ENCODE peak calls at places on chromosomes 3 and 15, in nine cellular contexts. P is CD8-positive, alpha-beta T cell; F is kidney; E is fibroblast of mammary gland; V is GM13976; Q is Peyer's patch; Y is WTC11; C is endothelial cell; X is glutamatergic neuron. J is an unnamed sample.

GRCh38 chr3:23161308-23161707 is 41.8 kb upstream of the UBE2E2 start:
- DNase-seq in C (no peak), X (no peak), P (no peak), E (peak; percentile 48), F (no peak), Y (no peak), V (no peak), Q (no peak), J (no peak)

GRCh38 chr15:72784233-72784876 is 797 bp upstream of the ADPGK start:
- DNase-seq in C (peak; percentile 64), E (peak; percentile 88), Y (no peak), Q (no peak), X (no peak), V (peak; percentile 62), P (peak; percentile 58), F (no peak), J (peak; percentile 88)

GRCh38 chr15:34837246-34838016 is 42.1 kb upstream of the ACTC1 start:
- DNase-seq in Y (no peak), E (peak; percentile 81), P (no peak), X (no peak), C (no peak), V (no peak), Q (no peak), F (peak; percentile 71), J (peak; percentile 84)

GRCh38 chr3:36258381-36258780 is 121.9 kb upstream of the STAC start:
- DNase-seq in Y (no peak), Q (no peak), P (no peak), X (no peak), E (no peak), V (no peak), F (no peak), C (no peak), J (no peak)

GRCh38 chr3:19046440-19046839 is 101.9 kb upstream of the KCNH8 start:
- DNase-seq in Q (no peak), F (no peak), C (no peak), E (peak; percentile 0), Y (no peak), V (no peak), X (no peak), P (no peak), J (peak; percentile 13)

GRCh38 chr3:123094492-123094891 is 27.7 kb downstream of the PDIA5 start:
- DNase-seq in V (no peak), X (no peak), Q (no peak), E (no peak), C (no peak), P (no peak), Y (no peak), F (no peak), J (no peak)

GRCh38 chr3:176933704-176934103 is 263.6 kb downstream of the TBL1XR1 start:
- DNase-seq in P (no peak), E (no peak), C (no peak), Y (no peak), X (no peak), Q (no peak), F (no peak), V (no peak), J (no peak)

GRCh38 chr3:23019596-23020300 is 183.4 kb upstream of the UBE2E2 start:
- DNase-seq in F (no peak), C (no peak), X (no peak), V (no peak), Y (no peak), P (no peak), Q (no peak), E (no peak), J (peak; percentile 40)

GRCh38 chr15:99135194-99135593 is 30.3 kb downstream of the SYNM start:
- DNase-seq in Q (no peak), E (no peak), C (no peak), X (no peak), Y (no peak), P (no peak), F (no peak), V (peak; percentile 50), J (no peak)

GRCh38 chr15:45121706-45122417 is 7.7 kb downstream of the DUOXA2 start:
- DNase-seq in P (no peak), C (no peak), V (no peak), E (peak; percentile 89), F (peak; percentile 39), Y (no peak), Q (no peak), X (no peak), J (peak; percentile 72)

GRCh38 chr15:35115155-35115725 is 30.1 kb upstream of the NANOGP8 start:
- DNase-seq in E (peak; percentile 26), F (no peak), X (peak; percentile 34), P (no peak), C (no peak), V (no peak), Q (no peak), Y (no peak), J (no peak)

GRCh38 chr15:41401904-41402267 is 410 bp downstream of the NDUFAF1 start:
- DNase-seq in X (no peak), P (no peak), Y (no peak), Q (no peak), F (no peak), V (no peak), E (peak; percentile 6), C (no peak), J (no peak)

GRCh38 chr3:179108091-179108490 is 36.5 kb upstream of the ZMAT3 start:
- DNase-seq in Y (no peak), V (no peak), F (no peak), E (peak; percentile 47), X (no peak), P (no peak), C (no peak), Q (no peak), J (no peak)

GRCh38 chr3:43213631-43214030 is 72.7 kb upstream of the SNRK start:
- DNase-seq in F (no peak), X (no peak), V (no peak), Y (no peak), C (no peak), Q (no peak), E (no peak), P (no peak), J (no peak)

GRCh38 chr3:196064006-196064405 is 17.9 kb downstream of the TFRC start:
- DNase-seq in Y (no peak), X (no peak), E (no peak), C (no peak), V (no peak), F (no peak), Q (no peak), P (no peak), J (no peak)

DNA sequence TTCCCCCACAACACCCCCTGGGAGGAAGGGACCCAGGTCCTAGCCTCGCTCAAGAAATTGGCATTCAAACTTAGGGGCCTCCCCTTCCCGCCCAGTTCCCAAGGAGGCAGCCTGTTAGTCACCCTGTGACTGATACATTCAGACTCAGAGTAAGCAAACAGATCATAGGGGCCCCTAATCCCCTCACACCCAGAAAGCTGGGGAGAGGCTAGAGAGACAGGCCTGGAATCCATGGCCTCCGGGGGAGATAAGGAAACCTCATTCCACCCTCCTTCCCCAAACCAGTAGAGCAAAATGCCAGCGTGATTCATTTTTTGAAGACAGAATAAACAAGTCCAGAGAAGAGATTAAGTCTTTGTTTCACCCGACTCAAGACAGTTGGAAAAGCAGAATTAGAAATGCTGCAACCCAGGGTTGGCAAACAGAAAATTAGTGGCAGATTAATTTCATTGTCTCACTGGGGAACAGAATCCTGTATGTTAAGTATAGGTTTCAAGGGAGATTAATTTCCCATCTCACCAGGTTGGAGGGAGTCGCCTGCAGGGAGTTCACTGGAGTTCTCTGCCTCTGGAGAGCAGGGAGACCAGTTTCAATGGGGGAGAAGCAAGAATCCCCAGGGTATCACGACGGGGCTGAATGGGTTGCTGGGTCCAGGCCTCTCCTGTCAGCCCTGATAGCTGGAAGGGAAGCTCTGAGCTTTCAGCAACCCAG is 268.3 kb downstream of the UACA start:
- DNase-seq in P (no peak), Q (no peak), Y (no peak), F (no peak), V (no peak), C (no peak), X (no peak), E (peak; percentile 85), J (peak; percentile 96)
- TF ChIP-seq CTCF in P (no peak), Q (no peak), Y (no peak), F (no peak), V (no peak), C (no peak), X (no peak), E (no peak), J (no peak)

GRCh38 chr15:93066834-93067648 is 22.0 kb downstream of the RGMA start:
- DNase-seq in V (no peak), Y (no peak), P (no peak), Q (no peak), X (no peak), F (no peak), E (peak; percentile 64), C (no peak), J (peak; percentile 72)

GRCh38 chr15:93067649-93068085 is 21.3 kb downstream of the RGMA start:
- DNase-seq in C (no peak), X (no peak), V (no peak), Q (no peak), E (peak; percentile 7), P (no peak), F (no peak), Y (no peak), J (peak; percentile 36)

GRCh38 chr15:93063796-93064690 is 25.0 kb downstream of the RGMA start:
- DNase-seq in X (no peak), C (no peak), Y (no peak), Q (no peak), V (no peak), P (no peak), F (no peak), E (no peak), J (peak; percentile 13)

GRCh38 chr15:93065641-93066045 is 23.4 kb downstream of the RGMA start:
- DNase-seq in Q (no peak), F (no peak), Y (no peak), P (no peak), X (no peak), E (no peak), V (no peak), C (no peak), J (no peak)

GRCh38 chr15:93066103-93066725 is 22.8 kb downstream of the RGMA start:
- DNase-seq in C (no peak), Q (no peak), F (peak; percentile 78), E (no peak), X (no peak), P (no peak), Y (no peak), V (no peak), J (no peak)
- TF ChIP-seq CTCF in C (no peak), Q (no peak), F (no peak), E (no peak), X (no peak), P (no peak), Y (no peak), V (no peak), J (no peak)

DNA sequence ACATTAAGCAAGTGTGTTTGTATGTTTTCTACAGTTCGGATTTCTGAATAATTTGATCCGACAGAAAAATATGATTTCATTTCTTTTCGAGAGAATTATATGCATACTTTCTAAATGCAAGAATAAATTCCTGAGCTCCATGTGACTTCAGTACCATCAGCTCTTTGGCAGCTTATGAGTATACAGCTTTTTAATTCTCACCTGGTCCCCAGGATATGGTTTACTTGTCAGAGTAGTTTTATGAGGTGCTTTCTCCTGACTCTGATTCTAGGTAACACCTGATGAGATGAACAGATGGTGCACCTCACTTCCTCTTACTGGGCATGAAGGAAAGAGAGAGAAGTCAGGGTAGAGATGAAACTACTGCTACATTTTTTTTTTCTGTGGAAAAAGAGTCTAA is 3.1 kb downstream of the HGD start:
- DNase-seq in P (no peak), Y (no peak), Q (no peak), C (no peak), F (no peak), V (no peak), E (no peak), X (no peak), J (no peak)
- TF ChIP-seq CTCF in P (no peak), Y (no peak), Q (no peak), C (no peak), F (no peak), V (no peak), E (no peak), X (no peak), J (no peak)

GRCh38 chr3:184642623-184643308 is 69.1 kb downstream of the MAGEF1 start:
- DNase-seq in P (no peak), Y (no peak), X (no peak), C (no peak), E (no peak), Q (no peak), F (no peak), V (no peak), J (no peak)
- TF ChIP-seq CTCF in P (no peak), Y (no peak), X (no peak), C (no peak), E (no peak), Q (no peak), F (no peak), V (no peak), J (no peak)